ENCODE peak calls at places on chromosomes 7 and 10, in seven cellular contexts. One of them, this sample, is unnamed.

GRCh38 chr10:7755103-7755502 is 32.7 kb downstream of the KIN start:
- DNase-seq in hepatocyte: no peak
- DNase-seq in esophagus squamous epithelium: no peak
- DNase-seq in fibroblast of lung: no peak
- DNase-seq in right cardiac atrium: no peak
- DNase-seq in AG04449: no peak
- DNase-seq in Caco-2: no peak
- DNase-seq in this sample: no peak

GRCh38 chr10:48363617-48364355 is 57.3 kb downstream of the MAPK8 start:
- DNase-seq in hepatocyte: peak; percentile 65
- DNase-seq in esophagus squamous epithelium: no peak
- DNase-seq in fibroblast of lung: peak; percentile 65
- DNase-seq in right cardiac atrium: no peak
- DNase-seq in AG04449: no peak
- DNase-seq in Caco-2: peak; percentile 77
- DNase-seq in this sample: peak; percentile 90

GRCh38 chr7:130926021-130926691 is 192.1 kb upstream of the KLF14 start:
- DNase-seq in hepatocyte: no peak
- DNase-seq in esophagus squamous epithelium: no peak
- DNase-seq in fibroblast of lung: no peak
- DNase-seq in right cardiac atrium: no peak
- DNase-seq in AG04449: no peak
- DNase-seq in Caco-2: no peak
- DNase-seq in this sample: no peak

GRCh38 chr10:121096617-121097431 is 245.7 kb downstream of the WDR11 start:
- DNase-seq in hepatocyte: peak; percentile 84
- DNase-seq in esophagus squamous epithelium: no peak
- DNase-seq in fibroblast of lung: peak; percentile 91
- DNase-seq in right cardiac atrium: peak; percentile 87
- DNase-seq in AG04449: no peak
- DNase-seq in Caco-2: peak; percentile 86
- DNase-seq in this sample: peak; percentile 99

GRCh38 chr7:133484135-133484534 is 231.3 kb downstream of the EXOC4 start:
- DNase-seq in hepatocyte: no peak
- DNase-seq in esophagus squamous epithelium: no peak
- DNase-seq in fibroblast of lung: peak; percentile 77
- DNase-seq in right cardiac atrium: no peak
- DNase-seq in AG04449: no peak
- DNase-seq in Caco-2: no peak
- DNase-seq in this sample: peak; percentile 25

GRCh38 chr7:7808156-7808555 is 89.7 kb upstream of the RPA3 start:
- DNase-seq in hepatocyte: peak; percentile 26
- DNase-seq in esophagus squamous epithelium: no peak
- DNase-seq in fibroblast of lung: peak; percentile 71
- DNase-seq in right cardiac atrium: no peak
- DNase-seq in AG04449: no peak
- DNase-seq in Caco-2: no peak
- DNase-seq in this sample: peak; percentile 83

GRCh38 chr7:98266840-98267239 is 14.6 kb upstream of the BRI3 start:
- DNase-seq in hepatocyte: no peak
- DNase-seq in esophagus squamous epithelium: no peak
- DNase-seq in fibroblast of lung: no peak
- DNase-seq in right cardiac atrium: no peak
- DNase-seq in AG04449: no peak
- DNase-seq in Caco-2: no peak
- DNase-seq in this sample: peak; percentile 45

GRCh38 chr10:118096022-118096421 is 49.3 kb upstream of the RAB11FIP2 start:
- DNase-seq in hepatocyte: no peak
- DNase-seq in esophagus squamous epithelium: no peak
- DNase-seq in fibroblast of lung: no peak
- DNase-seq in right cardiac atrium: no peak
- DNase-seq in AG04449: no peak
- DNase-seq in Caco-2: no peak
- DNase-seq in this sample: no peak

GRCh38 chr7:105261689-105262088 is 127.0 kb downstream of the SRPK2 start:
- DNase-seq in hepatocyte: no peak
- DNase-seq in esophagus squamous epithelium: no peak
- DNase-seq in fibroblast of lung: peak; percentile 25
- DNase-seq in right cardiac atrium: no peak
- DNase-seq in AG04449: no peak
- DNase-seq in Caco-2: no peak
- DNase-seq in this sample: no peak

GRCh38 chr10:102114861-102115618 is 5.1 kb downstream of the LDB1 start:
- DNase-seq in hepatocyte: peak; percentile 95
- DNase-seq in esophagus squamous epithelium: no peak
- DNase-seq in fibroblast of lung: peak; percentile 70
- DNase-seq in right cardiac atrium: peak; percentile 89
- DNase-seq in AG04449: no peak
- DNase-seq in Caco-2: peak; percentile 89
- DNase-seq in this sample: peak; percentile 80

GRCh38 chr10:8273749-8274148 is 219.3 kb downstream of the GATA3 start:
- DNase-seq in hepatocyte: no peak
- DNase-seq in esophagus squamous epithelium: no peak
- DNase-seq in fibroblast of lung: no peak
- DNase-seq in right cardiac atrium: no peak
- DNase-seq in AG04449: no peak
- DNase-seq in Caco-2: no peak
- DNase-seq in this sample: no peak

GRCh38 chr7:136998495-136998894 is 130.0 kb downstream of the CHRM2 start:
- DNase-seq in hepatocyte: no peak
- DNase-seq in esophagus squamous epithelium: no peak
- DNase-seq in fibroblast of lung: peak; percentile 45
- DNase-seq in right cardiac atrium: no peak
- DNase-seq in AG04449: no peak
- DNase-seq in Caco-2: no peak
- DNase-seq in this sample: peak; percentile 59

GRCh38 chr7:424961-425793 is 94.5 kb downstream of the PDGFA start:
- DNase-seq in hepatocyte: no peak
- DNase-seq in esophagus squamous epithelium: no peak
- DNase-seq in fibroblast of lung: peak; percentile 41
- DNase-seq in right cardiac atrium: peak; percentile 51
- DNase-seq in AG04449: no peak
- DNase-seq in Caco-2: no peak
- DNase-seq in this sample: no peak

GRCh38 chr10:122112625-122113160 is 123.7 kb downstream of the TACC2 start:
- DNase-seq in hepatocyte: peak; percentile 96
- DNase-seq in esophagus squamous epithelium: no peak
- DNase-seq in fibroblast of lung: peak; percentile 94
- DNase-seq in right cardiac atrium: peak; percentile 91
- DNase-seq in AG04449: peak; percentile 57
- DNase-seq in Caco-2: peak; percentile 94
- DNase-seq in this sample: peak; percentile 93

GRCh38 chr7:1403844-1404404 is 55.3 kb downstream of the MICALL2 start:
- DNase-seq in hepatocyte: peak; percentile 58
- DNase-seq in esophagus squamous epithelium: no peak
- DNase-seq in fibroblast of lung: peak; percentile 76
- DNase-seq in right cardiac atrium: no peak
- DNase-seq in AG04449: no peak
- DNase-seq in Caco-2: no peak
- DNase-seq in this sample: peak; percentile 83

GRCh38 chr10:113097046-113097415 is 147.0 kb downstream of the TCF7L2 start:
- DNase-seq in hepatocyte: no peak
- DNase-seq in esophagus squamous epithelium: no peak
- DNase-seq in fibroblast of lung: no peak
- DNase-seq in right cardiac atrium: no peak
- DNase-seq in AG04449: no peak
- DNase-seq in Caco-2: no peak
- DNase-seq in this sample: no peak

GRCh38 chr7:125154930-125155329 is 225.3 kb upstream of the POT1 start:
- DNase-seq in hepatocyte: no peak
- DNase-seq in esophagus squamous epithelium: no peak
- DNase-seq in fibroblast of lung: no peak
- DNase-seq in right cardiac atrium: no peak
- DNase-seq in AG04449: no peak
- DNase-seq in Caco-2: no peak
- DNase-seq in this sample: no peak

GRCh38 chr7:34227525-34227924 is 322.2 kb downstream of the BMPER start:
- DNase-seq in hepatocyte: no peak
- DNase-seq in esophagus squamous epithelium: no peak
- DNase-seq in fibroblast of lung: no peak
- DNase-seq in right cardiac atrium: no peak
- DNase-seq in AG04449: no peak
- DNase-seq in Caco-2: no peak
- DNase-seq in this sample: no peak

GRCh38 chr10:43667317-43667731 is 18.6 kb upstream of the ZNF32 start:
- DNase-seq in hepatocyte: peak; percentile 70
- DNase-seq in esophagus squamous epithelium: no peak
- DNase-seq in fibroblast of lung: peak; percentile 43
- DNase-seq in right cardiac atrium: peak; percentile 56
- DNase-seq in AG04449: no peak
- DNase-seq in Caco-2: no peak
- DNase-seq in this sample: peak; percentile 40

GRCh38 chr7:26449175-26450165 is 157.8 kb downstream of the SNX10 start:
- DNase-seq in hepatocyte: no peak
- DNase-seq in esophagus squamous epithelium: no peak
- DNase-seq in fibroblast of lung: peak; percentile 82
- DNase-seq in right cardiac atrium: no peak
- DNase-seq in AG04449: no peak
- DNase-seq in Caco-2: no peak
- DNase-seq in this sample: no peak

GRCh38 chr10:89643431-89643811 is 1.6 kb downstream of the PANK1 start:
- DNase-seq in hepatocyte: no peak
- DNase-seq in esophagus squamous epithelium: no peak
- DNase-seq in fibroblast of lung: no peak
- DNase-seq in right cardiac atrium: no peak
- DNase-seq in AG04449: no peak
- DNase-seq in Caco-2: no peak
- DNase-seq in this sample: no peak

GRCh38 chr7:107663196-107663595 is 2.6 kb downstream of the SLC26A4 start:
- DNase-seq in hepatocyte: no peak
- DNase-seq in esophagus squamous epithelium: no peak
- DNase-seq in fibroblast of lung: no peak
- DNase-seq in right cardiac atrium: no peak
- DNase-seq in AG04449: no peak
- DNase-seq in Caco-2: no peak
- DNase-seq in this sample: no peak

GRCh38 chr7:107659666-107660065 is 962 bp upstream of the SLC26A4 start:
- DNase-seq in hepatocyte: no peak
- DNase-seq in esophagus squamous epithelium: no peak
- DNase-seq in fibroblast of lung: peak; percentile 84
- DNase-seq in right cardiac atrium: no peak
- DNase-seq in AG04449: peak; percentile 26
- DNase-seq in Caco-2: no peak
- DNase-seq in this sample: peak; percentile 91

GRCh38 chr7:107660381-107661080 is at the start of gene SLC26A4:
- DNase-seq in hepatocyte: peak; percentile 8
- DNase-seq in esophagus squamous epithelium: no peak
- DNase-seq in fibroblast of lung: no peak
- DNase-seq in right cardiac atrium: no peak
- DNase-seq in AG04449: no peak
- DNase-seq in Caco-2: no peak
- DNase-seq in this sample: no peak

GRCh38 chr7:107661081-107661864 is 645 bp downstream of the SLC26A4 start:
- DNase-seq in hepatocyte: peak; percentile 73
- DNase-seq in esophagus squamous epithelium: no peak
- DNase-seq in fibroblast of lung: peak; percentile 63
- DNase-seq in right cardiac atrium: peak; percentile 40
- DNase-seq in AG04449: no peak
- DNase-seq in Caco-2: peak; percentile 74
- DNase-seq in this sample: peak; percentile 61

GRCh38 chr7:107661865-107662379 is 1.3 kb downstream of the SLC26A4 start:
- DNase-seq in hepatocyte: no peak
- DNase-seq in esophagus squamous epithelium: no peak
- DNase-seq in fibroblast of lung: no peak
- DNase-seq in right cardiac atrium: no peak
- DNase-seq in AG04449: no peak
- DNase-seq in Caco-2: no peak
- DNase-seq in this sample: no peak
- H3K4me3 ChIP-seq in hepatocyte: peak overlapping the region; percentile 59
- H3K4me3 ChIP-seq in esophagus squamous epithelium: peak overlapping the region; percentile 50
- H3K4me3 ChIP-seq in fibroblast of lung: peak overlapping the region; percentile 58
- H3K4me3 ChIP-seq in right cardiac atrium: peak overlapping the region; percentile 53
- H3K4me3 ChIP-seq in AG04449: peak overlapping the region; percentile 56
- H3K4me3 ChIP-seq in Caco-2: peak overlapping the region; percentile 57
- H3K4me3 ChIP-seq in this sample: peak overlapping the region; percentile 57

GRCh38 chr7:42108803-42109528 is 128.0 kb downstream of the GLI3 start:
- DNase-seq in hepatocyte: no peak
- DNase-seq in esophagus squamous epithelium: no peak
- DNase-seq in fibroblast of lung: no peak
- DNase-seq in right cardiac atrium: no peak
- DNase-seq in AG04449: no peak
- DNase-seq in Caco-2: no peak
- DNase-seq in this sample: no peak

GRCh38 chr7:42106562-42106961 is 130.4 kb downstream of the GLI3 start:
- DNase-seq in hepatocyte: no peak
- DNase-seq in esophagus squamous epithelium: no peak
- DNase-seq in fibroblast of lung: no peak
- DNase-seq in right cardiac atrium: no peak
- DNase-seq in AG04449: no peak
- DNase-seq in Caco-2: no peak
- DNase-seq in this sample: no peak

GRCh38 chr7:42104694-42105093 is 132.3 kb downstream of the GLI3 start:
- DNase-seq in hepatocyte: no peak
- DNase-seq in esophagus squamous epithelium: no peak
- DNase-seq in fibroblast of lung: no peak
- DNase-seq in right cardiac atrium: no peak
- DNase-seq in AG04449: no peak
- DNase-seq in Caco-2: no peak
- DNase-seq in this sample: no peak

GRCh38 chr7:42105541-42106349 is 131.3 kb downstream of the GLI3 start:
- DNase-seq in hepatocyte: no peak
- DNase-seq in esophagus squamous epithelium: no peak
- DNase-seq in fibroblast of lung: no peak
- DNase-seq in right cardiac atrium: no peak
- DNase-seq in AG04449: no peak
- DNase-seq in Caco-2: no peak
- DNase-seq in this sample: no peak

DNA sequence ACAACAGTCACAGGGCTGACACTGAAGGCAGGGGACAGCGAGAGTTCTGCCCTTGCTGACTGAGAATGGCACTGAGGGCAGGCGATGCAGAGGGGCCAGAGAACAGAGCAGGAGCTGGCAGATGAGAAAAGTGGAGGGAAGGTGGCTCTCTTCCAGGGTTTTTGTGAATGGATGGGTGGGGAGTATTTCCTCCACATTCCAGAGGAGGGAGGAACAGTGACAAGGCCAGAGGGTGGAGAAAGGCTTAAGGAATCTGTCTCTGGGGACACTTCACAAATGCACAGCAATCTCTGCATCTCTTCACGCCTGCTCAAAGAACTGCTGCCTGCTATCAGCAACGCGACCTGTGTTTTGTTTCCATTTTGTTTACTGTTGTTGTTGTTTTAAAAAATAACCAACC is 129.5 kb downstream of the GLI3 start:
- DNase-seq in hepatocyte: peak; percentile 42
- DNase-seq in esophagus squamous epithelium: no peak
- DNase-seq in fibroblast of lung: peak; percentile 40
- DNase-seq in right cardiac atrium: no peak
- DNase-seq in AG04449: no peak
- DNase-seq in Caco-2: no peak
- DNase-seq in this sample: peak; percentile 22
- H3K4me3 ChIP-seq in hepatocyte: no peak overlapping the region
- H3K4me3 ChIP-seq in esophagus squamous epithelium: no peak overlapping the region
- H3K4me3 ChIP-seq in fibroblast of lung: no peak overlapping the region
- H3K4me3 ChIP-seq in right cardiac atrium: no peak overlapping the region
- H3K4me3 ChIP-seq in AG04449: no peak overlapping the region
- H3K4me3 ChIP-seq in Caco-2: no peak overlapping the region
- H3K4me3 ChIP-seq in this sample: no peak overlapping the region

GRCh38 chr10:13000431-13000830 is 1.1 kb downstream of the CCDC3 start:
- DNase-seq in hepatocyte: no peak
- DNase-seq in esophagus squamous epithelium: no peak
- DNase-seq in fibroblast of lung: no peak
- DNase-seq in right cardiac atrium: no peak
- DNase-seq in AG04449: no peak
- DNase-seq in Caco-2: no peak
- DNase-seq in this sample: peak; percentile 31
- H3K4me3 ChIP-seq in hepatocyte: peak overlapping the region; percentile 42
- H3K4me3 ChIP-seq in esophagus squamous epithelium: peak overlapping the region; percentile 58
- H3K4me3 ChIP-seq in fibroblast of lung: no peak overlapping the region
- H3K4me3 ChIP-seq in right cardiac atrium: peak overlapping the region; percentile 73
- H3K4me3 ChIP-seq in AG04449: no peak overlapping the region
- H3K4me3 ChIP-seq in Caco-2: no peak overlapping the region
- H3K4me3 ChIP-seq in this sample: peak overlapping the region; percentile 58

GRCh38 chr7:91267558-91267955 is 3.3 kb downstream of the FZD1 start:
- DNase-seq in hepatocyte: no peak
- DNase-seq in esophagus squamous epithelium: no peak
- DNase-seq in fibroblast of lung: peak; percentile 97
- DNase-seq in right cardiac atrium: no peak
- DNase-seq in AG04449: no peak
- DNase-seq in Caco-2: no peak
- DNase-seq in this sample: peak; percentile 68
- H3K4me3 ChIP-seq in hepatocyte: peak overlapping the region; percentile 37
- H3K4me3 ChIP-seq in esophagus squamous epithelium: peak overlapping the region; percentile 66
- H3K4me3 ChIP-seq in fibroblast of lung: peak overlapping the region; percentile 37
- H3K4me3 ChIP-seq in right cardiac atrium: peak overlapping the region; percentile 86
- H3K4me3 ChIP-seq in AG04449: peak overlapping the region; percentile 75
- H3K4me3 ChIP-seq in Caco-2: no peak overlapping the region
- H3K4me3 ChIP-seq in this sample: peak overlapping the region; percentile 73